ENCODE peak calls at places on chromosomes 1 and 21, in four cellular contexts. One of them, this sample, is unnamed.

GRCh38 chr1:153631047-153632022 is 2.5 kb upstream of the CHTOP start:
- DNase-seq in aorta: no peak
- DNase-seq in CD8-positive, alpha-beta memory T cell: no peak
- DNase-seq in endodermal cell: no peak
- DNase-seq in this sample: no peak

GRCh38 chr1:180854001-180854400 is 58.7 kb upstream of the KIAA1614 start:
- DNase-seq in endodermal cell: no peak
- DNase-seq in CD8-positive, alpha-beta memory T cell: no peak
- DNase-seq in aorta: no peak
- DNase-seq in this sample: no peak

GRCh38 chr1:179706339-179706941 is 36.7 kb upstream of the FAM163A start:
- DNase-seq in aorta: peak; percentile 52
- DNase-seq in endodermal cell: peak; percentile 80
- DNase-seq in CD8-positive, alpha-beta memory T cell: peak; percentile 49
- DNase-seq in this sample: peak; percentile 37

GRCh38 chr1:73930293-73930692 is 267.7 kb downstream of the LRRIQ3 start:
- DNase-seq in aorta: no peak
- DNase-seq in CD8-positive, alpha-beta memory T cell: no peak
- DNase-seq in endodermal cell: no peak
- DNase-seq in this sample: no peak

GRCh38 chr21:44869860-44870747 is 3.4 kb downstream of the PTTG1IP start:
- DNase-seq in aorta: peak; percentile 76
- DNase-seq in endodermal cell: peak; percentile 82
- DNase-seq in CD8-positive, alpha-beta memory T cell: no peak
- DNase-seq in this sample: peak; percentile 61

GRCh38 chr1:181595234-181595633 is 111.9 kb downstream of the CACNA1E start:
- DNase-seq in endodermal cell: peak; percentile 22
- DNase-seq in CD8-positive, alpha-beta memory T cell: no peak
- DNase-seq in aorta: no peak
- DNase-seq in this sample: no peak

GRCh38 chr1:234907585-234908457 is 220.8 kb downstream of the TOMM20 start:
- DNase-seq in aorta: no peak
- DNase-seq in endodermal cell: no peak
- DNase-seq in CD8-positive, alpha-beta memory T cell: no peak
- DNase-seq in this sample: no peak

GRCh38 chr1:225748479-225748878 is 29.1 kb upstream of the SRP9 start:
- DNase-seq in endodermal cell: no peak
- DNase-seq in CD8-positive, alpha-beta memory T cell: no peak
- DNase-seq in aorta: no peak
- DNase-seq in this sample: no peak

GRCh38 chr1:95023399-95024050 is 49.2 kb downstream of the ALG14 start:
- DNase-seq in CD8-positive, alpha-beta memory T cell: no peak
- DNase-seq in aorta: no peak
- DNase-seq in endodermal cell: no peak
- DNase-seq in this sample: no peak

GRCh38 chr21:43854773-43855633 is 10.0 kb upstream of the AGPAT3 start:
- DNase-seq in aorta: no peak
- DNase-seq in CD8-positive, alpha-beta memory T cell: no peak
- DNase-seq in endodermal cell: no peak
- DNase-seq in this sample: no peak

DNA sequence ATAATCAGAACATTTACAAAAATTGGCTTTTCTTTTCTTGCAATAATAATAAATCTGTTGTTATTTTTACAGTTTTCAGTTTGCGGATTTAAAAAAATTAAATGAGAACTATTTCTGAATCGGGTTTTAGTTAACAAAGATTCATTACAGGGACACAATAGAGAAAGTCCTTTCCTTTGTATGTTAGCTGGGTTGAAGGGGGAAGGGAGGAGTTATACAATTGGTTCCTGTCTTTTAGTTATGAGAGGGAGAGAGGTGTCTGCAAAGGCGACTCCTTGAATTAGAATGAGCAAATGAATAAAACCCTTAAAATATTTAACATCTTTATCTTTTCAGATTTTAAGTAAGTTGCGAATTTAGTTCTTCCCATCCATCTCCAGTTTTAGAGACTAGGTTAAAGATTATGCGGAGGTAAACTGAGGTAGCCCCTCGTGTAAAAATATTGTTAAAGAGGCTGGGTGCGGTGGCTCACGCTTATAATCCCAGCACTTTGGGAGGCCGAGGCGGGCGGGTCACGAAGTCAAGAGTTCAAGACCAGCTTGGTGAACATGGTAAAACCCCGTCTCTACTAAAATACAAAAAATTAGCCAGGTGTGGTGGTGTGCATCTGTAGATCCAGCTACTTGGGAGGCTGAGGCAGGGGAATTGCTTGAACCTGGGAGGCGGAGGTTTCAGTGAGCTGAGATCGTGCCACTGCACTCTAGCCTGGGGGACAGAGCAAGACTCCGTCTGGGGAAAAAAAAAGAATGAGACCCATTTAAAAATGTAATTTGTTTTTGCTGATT is 3.9 kb downstream of the SPEN start:
- DNase-seq in aorta: no peak
- DNase-seq in endodermal cell: no peak
- DNase-seq in CD8-positive, alpha-beta memory T cell: no peak
- DNase-seq in this sample: no peak
- H3K27ac ChIP-seq in aorta: no peak overlapping the region
- H3K27ac ChIP-seq in endodermal cell: peak overlapping the region; percentile 74
- H3K27ac ChIP-seq in CD8-positive, alpha-beta memory T cell: peak overlapping the region; percentile 9
- H3K27ac ChIP-seq in this sample: peak overlapping the region; percentile 51

GRCh38 chr1:17946434-17946833 is 161.2 kb upstream of the IGSF21 start:
- DNase-seq in aorta: no peak
- DNase-seq in endodermal cell: no peak
- DNase-seq in CD8-positive, alpha-beta memory T cell: no peak
- DNase-seq in this sample: no peak

GRCh38 chr1:17941396-17941795 is 166.2 kb upstream of the IGSF21 start:
- DNase-seq in aorta: no peak
- DNase-seq in endodermal cell: no peak
- DNase-seq in CD8-positive, alpha-beta memory T cell: no peak
- DNase-seq in this sample: no peak

GRCh38 chr1:17944606-17945005 is 163.0 kb upstream of the IGSF21 start:
- DNase-seq in aorta: no peak
- DNase-seq in CD8-positive, alpha-beta memory T cell: no peak
- DNase-seq in endodermal cell: no peak
- DNase-seq in this sample: no peak

GRCh38 chr1:17948594-17948993 is 159.0 kb upstream of the IGSF21 start:
- DNase-seq in aorta: no peak
- DNase-seq in CD8-positive, alpha-beta memory T cell: no peak
- DNase-seq in endodermal cell: no peak
- DNase-seq in this sample: no peak

GRCh38 chr1:17943506-17943905 is 164.1 kb upstream of the IGSF21 start:
- DNase-seq in CD8-positive, alpha-beta memory T cell: no peak
- DNase-seq in endodermal cell: no peak
- DNase-seq in aorta: no peak
- DNase-seq in this sample: no peak
- H3K4me1 ChIP-seq in CD8-positive, alpha-beta memory T cell: no peaks in the 10 kb centered on the region
- H3K4me1 ChIP-seq in endodermal cell: no peaks in the 10 kb centered on the region
- H3K4me1 ChIP-seq in aorta: no peaks in the 10 kb centered on the region
- H3K4me1 ChIP-seq in this sample: no peaks in the 10 kb centered on the region

DNA sequence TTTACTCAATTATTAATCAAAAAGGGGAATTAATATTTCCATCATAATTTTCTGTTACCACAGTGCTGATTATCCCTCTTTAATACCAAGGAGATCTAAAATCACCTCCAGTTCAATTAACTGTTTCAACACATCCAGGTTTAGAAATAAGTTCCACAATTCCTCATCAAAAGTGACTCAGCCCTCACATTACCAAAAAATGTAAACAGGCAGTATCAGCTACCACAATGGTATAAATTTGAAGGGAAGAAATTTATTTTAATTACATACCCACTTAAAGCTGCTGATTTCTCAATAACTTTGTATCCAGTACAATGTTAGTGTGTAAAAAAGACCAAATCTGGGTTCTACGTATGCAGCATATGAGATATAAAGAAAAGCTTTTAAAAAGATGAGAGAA is 51.9 kb downstream of the EIF4G3 start:
- DNase-seq in CD8-positive, alpha-beta memory T cell: no peak
- DNase-seq in aorta: no peak
- DNase-seq in endodermal cell: no peak
- DNase-seq in this sample: no peak
- H3K4me3 ChIP-seq in CD8-positive, alpha-beta memory T cell: no peak overlapping the region
- H3K4me3 ChIP-seq in aorta: no peak overlapping the region
- H3K4me3 ChIP-seq in endodermal cell: no peak overlapping the region
- H3K4me3 ChIP-seq in this sample: no peak overlapping the region

GRCh38 chr1:107975861-107976260 is 10.9 kb upstream of the VAV3 start:
- DNase-seq in aorta: no peak
- DNase-seq in endodermal cell: no peak
- DNase-seq in CD8-positive, alpha-beta memory T cell: no peak
- DNase-seq in this sample: no peak
- H3K27ac ChIP-seq in aorta: no peak overlapping the region
- H3K27ac ChIP-seq in endodermal cell: no peak overlapping the region
- H3K27ac ChIP-seq in CD8-positive, alpha-beta memory T cell: no peak overlapping the region
- H3K27ac ChIP-seq in this sample: no peak overlapping the region

GRCh38 chr1:1171551-1172340 is 1.9 kb upstream of the TTLL10 start:
- DNase-seq in CD8-positive, alpha-beta memory T cell: peak; percentile 53
- DNase-seq in endodermal cell: peak; percentile 50
- DNase-seq in aorta: no peak
- DNase-seq in this sample: peak; percentile 50
- H3K4me1 ChIP-seq in CD8-positive, alpha-beta memory T cell: peaks cover 15% of the 10 kb centered on the region
- H3K4me1 ChIP-seq in endodermal cell: no peaks in the 10 kb centered on the region
- H3K4me1 ChIP-seq in aorta: no peaks in the 10 kb centered on the region
- H3K4me1 ChIP-seq in this sample: no peaks in the 10 kb centered on the region